ENCODE peak calls at places on chromosome 14, in four cellular contexts. M is mesenchymal stem cell, Z is adrenal gland, T is PC-3. N is an unnamed sample. For H3K27me3 and H3K36me3, the result is how much of the 10 kb centered on the place peaks cover.

GRCh38 chr14:100867631-100868315 is 35.7 kb downstream of the RTL1 start:
- DNase-seq in M (no peak), Z (no peak), T (no peak), N (no peak)

GRCh38 chr14:21136024-21136423 is 19.8 kb downstream of the OR5AU1 start:
- DNase-seq in M (peak), Z (no peak), T (peak), N (peak)

GRCh38 chr14:100981808-100982207 is 78.3 kb upstream of the RTL1 start:
- DNase-seq in M (no peak), Z (no peak), T (peak), N (peak)

GRCh38 chr14:99802301-99803105 is 9.3 kb downstream of the EML1 start:
- DNase-seq in M (peak), Z (no peak), T (peak), N (no peak)

GRCh38 chr14:96461950-96462798 is 40.0 kb upstream of the PAPOLA start:
- DNase-seq in M (no peak), Z (no peak), T (no peak), N (no peak)

GRCh38 chr14:75514673-75515630 is 7.3 kb upstream of the BATF start:
- DNase-seq in M (no peak), Z (peak), T (no peak), N (no peak)

GRCh38 chr14:67487937-67488893 is at the start of gene TMEM229B:
- DNase-seq in M (peak), Z (peak), T (no peak), N (no peak)

GRCh38 chr14:56224691-56225681 is 106.8 kb downstream of the PELI2 start:
- DNase-seq in M (no peak), Z (no peak), T (no peak), N (no peak)

GRCh38 chr14:23058654-23059504 is 1.6 kb upstream of the CDH24 start:
- DNase-seq in M (no peak), Z (no peak), T (no peak), N (no peak)

GRCh38 chr14:89615421-89615820 is 198.4 kb upstream of the FOXN3 start:
- DNase-seq in M (no peak), Z (no peak), T (no peak), N (no peak)

GRCh38 chr14:104972301-104973211 is 5.6 kb downstream of the AHNAK2 start:
- DNase-seq in M (peak), Z (no peak), T (peak), N (peak)

GRCh38 chr14:102930753-102931579 is 8.5 kb downstream of the AMN start:
- DNase-seq in M (peak), Z (peak), T (peak), N (peak)

GRCh38 chr14:78618379-78618778 is 448.2 kb downstream of the NRXN3 start:
- DNase-seq in M (no peak), Z (no peak), T (no peak), N (no peak)

GRCh38 chr14:34355584-34356266 is 106.3 kb downstream of the SPTSSA start:
- DNase-seq in M (peak), Z (peak), T (peak), N (peak)

GRCh38 chr14:37034410-37035285 is 137.8 kb downstream of the SLC25A21 start:
- DNase-seq in M (no peak), Z (no peak), T (no peak), N (no peak)

GRCh38 chr14:24071144-24071697 is at the start of gene CPNE6:
- DNase-seq in M (no peak), Z (no peak), T (no peak), N (no peak)

GRCh38 chr14:104769324-104770071 is 16.6 kb downstream of the SIVA1 start:
- DNase-seq in M (no peak), Z (no peak), T (no peak), N (no peak)

GRCh38 chr14:95484296-95484695 is 32.2 kb downstream of the SYNE3 start:
- DNase-seq in M (no peak), Z (no peak), T (no peak), N (no peak)

GRCh38 chr14:71320734-71321555 is 413.7 kb downstream of the PCNX1 start:
- DNase-seq in M (peak), Z (peak), T (peak), N (peak)

GRCh38 chr14:56608682-56609081 is 29.1 kb downstream of the TMEM260 start:
- DNase-seq in M (no peak), Z (no peak), T (no peak), N (peak)

GRCh38 chr14:73462078-73462715 is 3.9 kb upstream of the NUMB start:
- DNase-seq in M (peak), Z (peak), T (no peak), N (no peak)

GRCh38 chr14:54568821-54569591 is 2.1 kb downstream of the SAMD4A start:
- DNase-seq in M (peak), Z (no peak), T (peak), N (no peak)

GRCh38 chr14:30333934-30334333 is 225.0 kb upstream of the G2E3 start:
- DNase-seq in M (no peak), Z (no peak), T (peak), N (peak)

GRCh38 chr14:88974991-88975835 is 150.8 kb downstream of the TTC8 start:
- DNase-seq in M (no peak), Z (peak), T (no peak), N (no peak)

GRCh38 chr14:94175403-94176146 is 1.5 kb downstream of the PPP4R4 start:
- DNase-seq in M (no peak), Z (no peak), T (no peak), N (no peak)

GRCh38 chr14:94174622-94175402 is 690 bp downstream of the PPP4R4 start:
- DNase-seq in M (no peak), Z (no peak), T (no peak), N (no peak)

GRCh38 chr14:94173471-94173884 is 644 bp upstream of the PPP4R4 start:
- DNase-seq in M (peak), Z (no peak), T (no peak), N (no peak)

GRCh38 chr14:94172545-94172944 is 1.6 kb upstream of the PPP4R4 start:
- DNase-seq in M (no peak), Z (no peak), T (no peak), N (no peak)

GRCh38 chr14:94173885-94174621 is at the start of gene PPP4R4:
- DNase-seq in M (peak), Z (peak), T (peak), N (peak)
- H3K27me3 ChIP-seq in M (under half), Z (under half), T (under half), N (under half)

GRCh38 chr14:91273273-91273884 is 28.9 kb upstream of the GPR68 start:
- DNase-seq in M (no peak), Z (no peak), T (no peak), N (no peak)
- H3K36me3 ChIP-seq in M (under half), Z (under half), T (under half), N (under half)

GRCh38 chr14:60649815-60650381 is 621 bp upstream of the SIX1 start:
- DNase-seq in M (no peak), Z (no peak), T (peak), N (peak)
- H3K4me3 ChIP-seq in M (peak), Z (peak), T (peak), N (peak)

GRCh38 chr14:69484444-69485113 is at the start of gene PLEKHD1:
- DNase-seq in M (no peak), Z (peak), T (peak), N (no peak)
- H3K27me3 ChIP-seq in M (half or more), Z (under half), T (half or more), N (under half)

DNA sequence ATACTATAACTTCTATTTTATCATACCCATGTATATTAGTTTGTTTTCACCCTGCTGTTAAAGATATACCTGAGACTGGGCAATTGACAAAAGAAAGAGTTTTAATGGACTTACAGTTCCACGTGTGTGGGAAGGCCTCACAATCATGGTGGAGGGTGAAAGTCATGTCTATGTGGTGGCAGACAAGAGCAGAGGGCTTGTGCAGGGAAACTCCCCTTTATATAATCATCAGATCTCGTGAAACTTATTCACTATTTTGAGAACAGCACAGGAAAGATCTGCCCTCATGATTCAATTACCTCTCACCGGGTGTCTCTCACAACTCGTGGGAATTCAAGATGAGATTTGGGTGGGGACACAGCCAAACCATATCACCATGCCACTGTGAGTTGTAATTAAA is 135.8 kb downstream of the SYNE2 start:
- DNase-seq in M (no peak), Z (no peak), T (no peak), N (no peak)
- H3K36me3 ChIP-seq in M (under half), Z (under half), T (under half), N (under half)

N was measured in bronchial epithelial cell.